ENCODE peak calls at places on chromosomes 1 and 21, in four cellular contexts. One of them, this sample, is unnamed.

GRCh38 chr1:17688217-17688810 is 66.8 kb upstream of the ACTL8 start:
- DNase-seq in K562: no peak
- DNase-seq in HepG2: no peak
- DNase-seq in GM12878: no peak
- DNase-seq in this sample: no peak

GRCh38 chr1:24385160-24385939 is 28.2 kb downstream of the STPG1 start:
- DNase-seq in HepG2: no peak
- DNase-seq in K562: peak
- DNase-seq in GM12878: no peak
- DNase-seq in this sample: peak

GRCh38 chr1:169108897-169109560 is 2.5 kb downstream of the ATP1B1 start:
- DNase-seq in K562: no peak
- DNase-seq in HepG2: peak
- DNase-seq in GM12878: no peak
- DNase-seq in this sample: no peak

GRCh38 chr1:233448290-233448689 is 120.8 kb downstream of the MAP3K21 start:
- DNase-seq in GM12878: no peak
- DNase-seq in K562: no peak
- DNase-seq in HepG2: no peak
- DNase-seq in this sample: no peak

GRCh38 chr1:7560601-7561181 is 210.4 kb upstream of the VAMP3 start:
- DNase-seq in HepG2: no peak
- DNase-seq in GM12878: no peak
- DNase-seq in K562: no peak
- DNase-seq in this sample: no peak

GRCh38 chr1:42422672-42423236 is 33.1 kb downstream of the ZMYND12 start:
- DNase-seq in GM12878: no peak
- DNase-seq in HepG2: no peak
- DNase-seq in K562: no peak
- DNase-seq in this sample: no peak

GRCh38 chr1:20974069-20974468 is 187.0 kb upstream of the HP1BP3 start:
- DNase-seq in HepG2: no peak
- DNase-seq in K562: no peak
- DNase-seq in GM12878: no peak
- DNase-seq in this sample: no peak

GRCh38 chr1:16189921-16190499 is 22.4 kb downstream of the ARHGEF19 start:
- DNase-seq in K562: no peak
- DNase-seq in GM12878: no peak
- DNase-seq in HepG2: no peak
- DNase-seq in this sample: no peak

GRCh38 chr1:11690132-11690668 is 1.3 kb upstream of the DRAXIN start:
- DNase-seq in HepG2: no peak
- DNase-seq in K562: no peak
- DNase-seq in GM12878: no peak
- DNase-seq in this sample: no peak

GRCh38 chr1:22210176-22210575 is 67.3 kb upstream of the WNT4 start:
- DNase-seq in K562: no peak
- DNase-seq in HepG2: no peak
- DNase-seq in GM12878: no peak
- DNase-seq in this sample: no peak

DNA sequence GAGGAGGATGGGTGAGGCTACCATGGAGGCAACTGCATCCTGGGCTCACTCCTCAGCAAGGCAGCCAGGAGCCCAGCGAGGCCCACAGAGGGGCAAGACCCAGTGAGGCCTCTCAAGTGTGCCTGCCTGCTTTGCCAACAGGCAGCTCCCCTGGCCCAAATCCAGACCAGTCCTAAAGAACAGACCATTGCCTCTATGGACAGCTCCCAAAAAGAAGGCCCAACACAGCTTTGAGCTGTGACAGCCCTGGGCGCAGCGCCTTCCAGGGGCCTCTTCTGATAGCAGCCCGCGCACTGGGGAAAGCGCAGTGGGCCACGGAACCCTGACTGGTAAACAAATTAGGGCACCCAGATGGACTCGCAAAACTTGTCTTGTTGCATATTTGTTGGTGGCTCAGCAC is 25.5 kb downstream of the C1orf198 start:
- DNase-seq in K562: no peak
- DNase-seq in GM12878: no peak
- DNase-seq in HepG2: no peak
- DNase-seq in this sample: no peak
- TF ChIP-seq FOXK2 in K562: no peak
- TF ChIP-seq FOXK2 in GM12878: no peak
- TF ChIP-seq FOXK2 in HepG2: no peak
- TF ChIP-seq FOXK2 in this sample: no peak

DNA sequence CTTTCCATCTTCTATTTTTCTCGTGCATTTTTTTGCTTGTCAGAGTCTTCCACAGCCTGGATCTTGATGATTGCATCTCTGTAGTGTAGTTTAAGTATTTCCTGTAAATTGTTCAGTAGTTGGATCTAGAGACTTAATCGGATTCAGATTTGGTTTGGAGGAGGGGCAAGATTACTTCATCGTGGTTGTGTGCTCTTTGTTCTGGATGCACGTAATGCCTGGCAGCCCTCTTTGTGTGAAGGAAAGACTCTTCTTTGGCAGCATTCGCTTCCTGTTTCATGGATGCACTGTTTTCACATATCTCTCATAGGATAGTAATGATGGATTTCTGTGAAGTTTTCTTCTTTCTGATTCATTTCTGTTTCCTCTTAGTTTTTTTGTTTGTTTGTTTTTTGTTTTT is 14.2 kb downstream of the SEMA4A start:
- DNase-seq in HepG2: no peak
- DNase-seq in GM12878: no peak
- DNase-seq in K562: no peak
- DNase-seq in this sample: no peak
- TF ChIP-seq FOXK2 in HepG2: no peak
- TF ChIP-seq FOXK2 in GM12878: no peak
- TF ChIP-seq FOXK2 in K562: no peak
- TF ChIP-seq FOXK2 in this sample: no peak

GRCh38 chr1:35441926-35442579 is 115.2 kb downstream of the KIAA0319L start:
- DNase-seq in GM12878: no peak
- DNase-seq in HepG2: no peak
- DNase-seq in K562: no peak
- DNase-seq in this sample: no peak
- TF ChIP-seq FOXK2 in GM12878: no peak
- TF ChIP-seq FOXK2 in HepG2: no peak
- TF ChIP-seq FOXK2 in K562: no peak
- TF ChIP-seq FOXK2 in this sample: no peak

GRCh38 chr21:43645414-43645891 is 13.8 kb downstream of the HSF2BP start:
- DNase-seq in HepG2: peak
- DNase-seq in K562: peak
- DNase-seq in GM12878: no peak
- DNase-seq in this sample: peak
- TF ChIP-seq FOXK2 in HepG2: no peak
- TF ChIP-seq FOXK2 in K562: no peak
- TF ChIP-seq FOXK2 in GM12878: no peak
- TF ChIP-seq FOXK2 in this sample: no peak

DNA sequence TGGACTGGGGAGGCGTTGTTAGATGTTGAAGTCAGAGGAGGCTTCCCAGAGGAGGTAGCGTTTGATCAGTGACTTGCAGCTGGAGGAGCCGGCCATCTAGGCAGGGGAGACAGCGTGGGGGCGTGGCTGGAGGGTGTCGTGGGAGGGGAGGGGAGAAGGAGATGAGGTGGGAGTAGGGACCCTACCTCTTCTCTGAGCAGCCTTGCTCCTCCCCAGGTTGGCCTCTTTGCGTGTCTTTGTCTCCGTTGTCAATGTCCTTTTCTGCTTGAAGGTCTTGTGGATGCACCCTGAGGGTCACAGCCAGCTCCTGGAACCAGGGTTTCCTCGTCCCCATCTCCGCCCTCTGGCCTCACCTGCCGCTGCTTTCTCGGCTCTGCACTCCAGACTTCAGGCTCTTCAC is 103.4 kb upstream of the CSF3R start:
- DNase-seq in GM12878: no peak
- DNase-seq in K562: no peak
- DNase-seq in HepG2: no peak
- DNase-seq in this sample: no peak
- TF ChIP-seq FOXK2 in GM12878: no peak
- TF ChIP-seq FOXK2 in K562: no peak
- TF ChIP-seq FOXK2 in HepG2: no peak
- TF ChIP-seq FOXK2 in this sample: no peak

GRCh38 chr1:59199734-59200376 is 97.0 kb upstream of the FGGY start:
- DNase-seq in K562: no peak
- DNase-seq in GM12878: no peak
- DNase-seq in HepG2: no peak
- DNase-seq in this sample: no peak
- TF ChIP-seq FOXK2 in K562: no peak
- TF ChIP-seq FOXK2 in GM12878: no peak
- TF ChIP-seq FOXK2 in HepG2: no peak
- TF ChIP-seq FOXK2 in this sample: no peak

DNA sequence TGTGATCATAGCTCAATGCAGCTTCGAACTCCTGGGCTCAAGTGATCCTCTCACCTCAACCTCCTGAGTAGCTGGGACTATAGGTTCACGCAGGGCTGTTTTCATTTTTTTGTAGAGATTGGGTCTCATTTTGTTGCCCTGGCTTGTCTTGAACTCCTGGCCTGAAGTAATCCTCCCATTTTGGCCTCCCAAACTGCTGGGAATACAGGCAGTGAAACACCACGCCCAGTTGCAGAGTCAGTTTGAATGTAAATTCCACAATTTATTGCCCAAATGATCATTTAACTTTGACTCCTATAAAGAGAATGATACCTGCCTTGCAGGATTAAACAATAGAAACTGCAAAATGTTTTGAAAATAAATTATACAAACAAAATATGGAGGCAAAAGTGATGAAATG is 10.7 kb downstream of the GOLPH3L start:
- DNase-seq in HepG2: no peak
- DNase-seq in K562: no peak
- DNase-seq in GM12878: no peak
- DNase-seq in this sample: no peak
- TF ChIP-seq FOXK2 in HepG2: no peak
- TF ChIP-seq FOXK2 in K562: no peak
- TF ChIP-seq FOXK2 in GM12878: no peak
- TF ChIP-seq FOXK2 in this sample: no peak

This sample was measured in HEK293T.